ENCODE peak calls at places on chromosome 10, in five cellular contexts. Q, K, M, N and O are unnamed samples.

GRCh38 chr10:70661623-70662361 is 10.5 kb upstream of the ADAMTS14 start:
- DNase-seq in Q (no peak), K (no peak), M (no peak), N (no peak), O (no peak)

GRCh38 chr10:121615862-121616261 is 17.6 kb upstream of the FGFR2 start:
- DNase-seq in Q (no peak), K (no peak), M (no peak), N (no peak), O (no peak)

GRCh38 chr10:44899450-44900080 is 11.6 kb upstream of the TMEM72 start:
- DNase-seq in Q (peak; percentile 44), K (no peak), M (no peak), N (no peak), O (no peak)

GRCh38 chr10:68087338-68088029 is 12.4 kb upstream of the HERC4 start:
- DNase-seq in Q (peak; percentile 42), K (no peak), M (no peak), N (no peak), O (no peak)

GRCh38 chr10:114822771-114823463 is 1.3 kb downstream of the FHIP2A start:
- DNase-seq in Q (no peak), K (no peak), M (no peak), N (no peak), O (no peak)

GRCh38 chr10:132164801-132165278 is 21.9 kb upstream of the DPYSL4 start:
- DNase-seq in Q (peak; percentile 45), K (peak; percentile 44), M (no peak), N (no peak), O (no peak)

GRCh38 chr10:102347236-102347828 is 48.2 kb upstream of the NFKB2 start:
- DNase-seq in Q (peak; percentile 79), K (peak; percentile 63), M (peak; percentile 12), N (no peak), O (no peak)

GRCh38 chr10:28914721-28915120 is 237.4 kb downstream of the BAMBI start:
- DNase-seq in Q (no peak), K (no peak), M (no peak), N (no peak), O (no peak)

GRCh38 chr10:130380056-130380455 is 243.9 kb downstream of the GLRX3 start:
- DNase-seq in Q (no peak), K (no peak), M (no peak), N (no peak), O (no peak)

GRCh38 chr10:112953760-112954159 is 3.7 kb downstream of the TCF7L2 start:
- DNase-seq in Q (no peak), K (no peak), M (no peak), N (no peak), O (no peak)

GRCh38 chr10:15262036-15262713 is 93.7 kb upstream of the NMT2 start:
- DNase-seq in Q (no peak), K (no peak), M (peak; percentile 25), N (no peak), O (no peak)

GRCh38 chr10:26725837-26726727 is 28.6 kb downstream of the PDSS1 start:
- DNase-seq in Q (peak; percentile 54), K (peak; percentile 70), M (peak; percentile 55), N (no peak), O (no peak)

GRCh38 chr10:26730548-26730947 is 33.0 kb downstream of the PDSS1 start:
- DNase-seq in Q (no peak), K (no peak), M (no peak), N (no peak), O (no peak)

GRCh38 chr10:26729395-26729794 is 31.9 kb downstream of the PDSS1 start:
- DNase-seq in Q (no peak), K (no peak), M (no peak), N (no peak), O (no peak)

GRCh38 chr10:26727005-26727404 is 29.5 kb downstream of the PDSS1 start:
- DNase-seq in Q (no peak), K (no peak), M (no peak), N (no peak), O (no peak)

DNA sequence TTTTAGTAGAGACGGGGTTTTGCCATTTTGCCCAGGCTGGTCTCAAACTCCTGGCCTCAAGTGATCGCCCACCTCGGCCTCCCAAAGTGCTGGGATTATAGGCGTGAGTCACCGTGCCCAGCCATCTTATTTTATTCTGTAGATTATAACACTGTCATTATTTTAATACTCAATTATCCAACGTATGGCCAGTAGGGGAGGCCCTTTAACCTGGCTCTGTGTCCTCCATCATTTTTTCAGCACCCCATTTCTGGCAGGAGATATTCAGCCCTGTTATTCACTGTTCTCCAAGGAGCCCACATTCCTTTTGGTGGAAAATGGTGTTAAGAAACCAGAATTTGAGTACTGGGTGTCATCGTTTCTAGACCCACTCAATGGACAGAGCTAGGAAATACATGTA is 31.5 kb downstream of the PDSS1 start:
- DNase-seq in Q (no peak), K (no peak), M (no peak), N (no peak), O (no peak)
- TF ChIP-seq CTCF in Q (peak; percentile 40), K (no peak), M (no peak), N (no peak), O (no peak)

DNA sequence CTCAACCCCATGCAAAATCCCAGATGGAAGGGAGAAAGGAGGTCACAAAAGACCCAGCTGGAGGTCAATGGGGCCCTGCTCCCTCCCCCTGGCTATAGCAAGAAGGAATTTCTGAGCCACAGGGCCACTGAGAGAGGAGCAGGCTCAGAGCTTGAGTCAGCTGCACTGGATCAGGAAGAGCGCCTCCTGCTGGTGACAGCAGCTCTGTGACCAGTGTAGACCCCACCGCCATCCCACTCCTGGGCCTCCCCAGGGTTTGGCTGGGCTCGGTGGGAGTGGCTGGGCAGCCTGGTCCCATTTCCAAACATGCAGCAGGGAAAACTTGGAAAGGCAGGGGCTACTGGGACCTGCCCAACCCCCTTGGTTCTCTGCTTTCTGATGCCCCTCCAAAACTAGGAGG is 31.5 kb upstream of the PRLHR start:
- DNase-seq in Q (peak; percentile 51), K (no peak), M (no peak), N (no peak), O (no peak)
- TF ChIP-seq CTCF in Q (peak; percentile 63), K (no peak), M (peak; percentile 51), N (no peak), O (peak; percentile 41)

GRCh38 chr10:48444861-48445841 is 138.7 kb downstream of the MAPK8 start:
- DNase-seq in Q (peak; percentile 50), K (peak; percentile 25), M (no peak), N (no peak), O (peak; percentile 62)

GRCh38 chr10:48442809-48443177 is 136.3 kb downstream of the MAPK8 start:
- DNase-seq in Q (no peak), K (no peak), M (no peak), N (no peak), O (no peak)

GRCh38 chr10:48442090-48442808 is 135.8 kb downstream of the MAPK8 start:
- DNase-seq in Q (no peak), K (no peak), M (no peak), N (peak; percentile 64), O (no peak)

GRCh38 chr10:48445932-48446331 is 139.5 kb downstream of the MAPK8 start:
- DNase-seq in Q (no peak), K (no peak), M (no peak), N (no peak), O (no peak)

GRCh38 chr10:48444266-48444665 is 137.8 kb downstream of the MAPK8 start:
- DNase-seq in Q (peak; percentile 60), K (peak; percentile 25), M (no peak), N (no peak), O (no peak)
- TF ChIP-seq CTCF in Q (peak; percentile 69), K (no peak), M (no peak), N (no peak), O (peak; percentile 38)

GRCh38 chr10:90652519-90652918 is 205.3 kb downstream of the HTR7 start:
- DNase-seq in Q (peak; percentile 60), K (no peak), M (peak; percentile 4), N (no peak), O (no peak)
- TF ChIP-seq CTCF in Q (peak; percentile 75), K (no peak), M (peak; percentile 11), N (no peak), O (peak; percentile 42)

DNA sequence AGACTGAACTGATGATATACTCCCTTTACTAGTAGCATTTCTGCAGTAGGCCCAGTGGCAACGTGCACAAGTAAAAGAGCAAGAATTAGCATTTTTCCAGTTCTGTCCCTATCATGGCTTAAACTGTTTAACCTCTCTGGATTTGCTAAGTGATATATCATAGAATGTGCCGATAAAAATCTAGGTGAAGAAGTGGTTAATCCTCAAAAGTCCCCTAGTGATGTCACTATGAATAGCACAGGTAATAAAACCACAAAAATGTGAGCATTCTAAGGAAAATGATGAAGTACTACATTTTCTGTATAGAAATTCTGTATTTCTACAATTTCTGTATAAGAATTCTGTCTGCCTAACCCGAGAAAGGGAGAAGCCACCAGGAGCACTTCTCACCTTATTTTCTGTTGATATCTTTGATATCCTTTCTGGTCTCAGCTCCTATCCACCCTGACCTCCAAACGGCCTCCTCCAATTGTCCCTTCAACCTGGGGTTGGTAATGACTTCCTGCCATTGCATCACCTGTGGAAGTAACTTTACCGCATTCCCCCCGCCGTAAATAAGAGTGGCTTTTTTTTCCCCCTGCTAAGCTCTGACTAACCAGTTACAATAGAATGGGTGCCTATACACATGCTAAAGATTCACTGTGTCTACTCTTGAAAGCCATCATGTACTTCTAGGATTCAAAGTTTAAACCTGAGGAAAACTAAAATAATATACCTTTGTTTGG is 155.9 kb upstream of the ASAH2 start:
- DNase-seq in Q (peak; percentile 81), K (no peak), M (no peak), N (no peak), O (no peak)
- TF ChIP-seq CTCF in Q (no peak), K (no peak), M (no peak), N (no peak), O (no peak)

DNA sequence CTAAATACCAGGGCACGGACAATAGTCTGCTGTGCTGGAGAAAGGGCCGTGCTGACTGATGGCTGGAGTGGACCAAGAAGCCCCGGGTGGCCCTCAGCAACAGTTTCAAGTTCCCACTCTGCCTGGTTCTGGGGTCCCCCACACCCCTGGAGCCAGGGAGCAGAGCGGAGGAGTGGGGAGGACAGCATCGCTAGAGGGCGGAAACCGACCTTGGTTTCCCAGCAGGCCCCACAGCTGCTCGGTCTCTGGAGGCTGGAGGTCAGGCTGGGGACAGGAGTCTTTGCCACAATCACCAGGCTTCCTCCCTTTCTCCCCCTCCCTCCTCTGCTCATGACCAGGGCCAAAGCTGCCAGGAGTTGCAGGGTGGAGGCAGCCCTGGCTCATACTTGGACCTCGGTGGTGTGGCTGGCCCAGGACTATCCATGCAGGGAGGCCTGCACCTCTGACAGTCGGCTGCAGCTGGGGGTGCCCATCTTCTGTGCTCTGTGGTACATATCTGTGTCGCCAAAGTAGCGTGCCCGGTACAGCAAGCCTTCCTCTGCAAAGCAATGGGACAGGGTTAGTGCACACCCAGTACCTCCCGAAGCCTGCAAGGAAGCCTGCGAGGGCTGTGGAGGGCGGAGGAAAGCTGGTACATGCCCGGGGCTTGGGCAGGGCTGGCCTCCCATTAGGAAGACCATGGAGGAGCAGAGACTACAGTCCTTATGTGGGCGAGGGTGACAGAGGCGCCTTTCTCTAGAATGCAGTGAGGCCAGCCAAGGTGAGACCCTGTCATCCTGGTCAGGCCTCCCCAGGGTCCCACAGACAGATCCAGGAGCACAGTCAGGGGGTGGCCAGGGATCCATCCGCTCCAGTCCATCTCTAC is 19.1 kb downstream of the DNAJB12 start:
- DNase-seq in Q (no peak), K (peak; percentile 82), M (peak; percentile 66), N (peak; percentile 95), O (no peak)
- TF ChIP-seq CTCF in Q (no peak), K (peak; percentile 11), M (no peak), N (no peak), O (no peak)